ENCODE peak calls at places on chromosome 4, in four cellular contexts. One of them, this sample, is unnamed. For H3K36me3, the result is how much of the 10 kb centered on the place peaks cover.

GRCh38 chr4:26161030-26161824 is 159.6 kb upstream of the RBPJ start:
- DNase-seq in tibial artery: no peak
- DNase-seq in adrenal gland: no peak
- DNase-seq in keratinocyte: no peak
- DNase-seq in this sample: no peak

GRCh38 chr4:182265881-182266280 is 22.7 kb downstream of the TENM3 start:
- DNase-seq in tibial artery: no peak
- DNase-seq in adrenal gland: no peak
- DNase-seq in keratinocyte: no peak
- DNase-seq in this sample: no peak

GRCh38 chr4:21134994-21135393 is 434.7 kb downstream of the PACRGL start:
- DNase-seq in tibial artery: no peak
- DNase-seq in adrenal gland: no peak
- DNase-seq in keratinocyte: no peak
- DNase-seq in this sample: no peak

GRCh38 chr4:98557497-98557896 is 100.9 kb downstream of the TSPAN5 start:
- DNase-seq in tibial artery: no peak
- DNase-seq in adrenal gland: no peak
- DNase-seq in keratinocyte: no peak
- DNase-seq in this sample: no peak

GRCh38 chr4:74039065-74039763 is 725 bp upstream of the CXCL3 start:
- DNase-seq in tibial artery: no peak
- DNase-seq in adrenal gland: no peak
- DNase-seq in keratinocyte: no peak
- DNase-seq in this sample: no peak

GRCh38 chr4:173405840-173406606 is 7.1 kb upstream of the SCRG1 start:
- DNase-seq in tibial artery: no peak
- DNase-seq in adrenal gland: no peak
- DNase-seq in keratinocyte: no peak
- DNase-seq in this sample: no peak

GRCh38 chr4:149870008-149870407 is 54.4 kb upstream of the IQCM start:
- DNase-seq in tibial artery: no peak
- DNase-seq in adrenal gland: no peak
- DNase-seq in keratinocyte: no peak
- DNase-seq in this sample: no peak

GRCh38 chr4:7034262-7035081 is 8.7 kb upstream of the TADA2B start:
- DNase-seq in tibial artery: no peak
- DNase-seq in adrenal gland: no peak
- DNase-seq in keratinocyte: no peak
- DNase-seq in this sample: no peak

GRCh38 chr4:56958111-56958517 is 19.3 kb downstream of the NOA1 start:
- DNase-seq in tibial artery: peak
- DNase-seq in adrenal gland: peak
- DNase-seq in keratinocyte: no peak
- DNase-seq in this sample: peak

GRCh38 chr4:184648220-184649025 is 824 bp downstream of the CASP3 start:
- DNase-seq in tibial artery: peak
- DNase-seq in adrenal gland: peak
- DNase-seq in keratinocyte: no peak
- DNase-seq in this sample: no peak

GRCh38 chr4:86939737-86940141 is 4.9 kb downstream of the AFF1 start:
- DNase-seq in tibial artery: no peak
- DNase-seq in adrenal gland: no peak
- DNase-seq in keratinocyte: no peak
- DNase-seq in this sample: no peak

GRCh38 chr4:52037730-52038108 is 380 bp downstream of the SGCB start:
- DNase-seq in tibial artery: peak
- DNase-seq in adrenal gland: peak
- DNase-seq in keratinocyte: no peak
- DNase-seq in this sample: no peak

GRCh38 chr4:93894995-93895394 is 66.4 kb downstream of the ATOH1 start:
- DNase-seq in tibial artery: no peak
- DNase-seq in adrenal gland: no peak
- DNase-seq in keratinocyte: no peak
- DNase-seq in this sample: no peak

GRCh38 chr4:93897559-93897958 is 69.0 kb downstream of the ATOH1 start:
- DNase-seq in tibial artery: no peak
- DNase-seq in adrenal gland: no peak
- DNase-seq in keratinocyte: no peak
- DNase-seq in this sample: no peak
- TF ChIP-seq CTCF in tibial artery: no peak
- TF ChIP-seq CTCF in adrenal gland: no peak
- TF ChIP-seq CTCF in keratinocyte: no peak
- TF ChIP-seq CTCF in this sample: peak

GRCh38 chr4:38914859-38915258 is 47.3 kb downstream of the FAM114A1 start:
- DNase-seq in tibial artery: no peak
- DNase-seq in adrenal gland: no peak
- DNase-seq in keratinocyte: no peak
- DNase-seq in this sample: no peak

GRCh38 chr4:38905657-38906398 is 38.2 kb downstream of the FAM114A1 start:
- DNase-seq in tibial artery: no peak
- DNase-seq in adrenal gland: no peak
- DNase-seq in keratinocyte: no peak
- DNase-seq in this sample: no peak

GRCh38 chr4:38911257-38911656 is 43.7 kb downstream of the FAM114A1 start:
- DNase-seq in tibial artery: no peak
- DNase-seq in adrenal gland: no peak
- DNase-seq in keratinocyte: no peak
- DNase-seq in this sample: no peak

GRCh38 chr4:38904090-38904666 is 36.6 kb downstream of the FAM114A1 start:
- DNase-seq in tibial artery: no peak
- DNase-seq in adrenal gland: no peak
- DNase-seq in keratinocyte: no peak
- DNase-seq in this sample: no peak

GRCh38 chr4:38909015-38909414 is 41.4 kb downstream of the FAM114A1 start:
- DNase-seq in tibial artery: no peak
- DNase-seq in adrenal gland: no peak
- DNase-seq in keratinocyte: no peak
- DNase-seq in this sample: no peak
- H3K36me3 ChIP-seq in tibial artery: half or more
- H3K36me3 ChIP-seq in adrenal gland: under half
- H3K36me3 ChIP-seq in keratinocyte: under half
- H3K36me3 ChIP-seq in this sample: under half

DNA sequence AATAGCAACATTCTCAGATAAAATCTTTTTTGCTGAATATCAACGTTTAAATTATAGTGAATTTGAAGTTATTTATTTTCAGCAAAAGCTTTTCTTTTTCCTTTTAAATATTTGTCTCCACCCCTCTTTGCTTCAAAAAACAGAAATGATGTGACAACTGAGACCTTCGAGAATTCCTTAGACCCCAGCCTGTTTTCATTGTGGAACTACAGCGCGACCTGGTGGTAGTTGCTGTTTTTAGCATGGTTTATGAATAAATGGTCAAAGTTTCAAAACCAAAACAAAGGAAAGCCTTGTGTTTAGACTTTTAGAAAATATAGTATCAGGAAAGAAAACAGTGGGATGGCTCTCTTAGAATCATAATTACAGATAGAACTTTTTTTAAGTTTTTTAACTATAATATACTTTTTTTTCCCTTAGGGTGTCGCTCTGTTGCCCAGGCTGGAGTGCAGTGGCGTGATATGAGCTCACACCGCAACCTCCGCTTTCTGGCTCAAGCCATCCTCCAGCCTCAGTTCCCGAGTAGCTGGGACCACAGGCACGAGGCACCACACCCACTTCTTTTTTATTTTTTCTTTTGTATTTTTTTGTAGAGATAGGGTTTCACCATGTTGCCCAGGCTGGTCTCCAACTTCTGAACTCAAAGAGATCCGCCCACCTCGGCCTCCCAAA is 26.8 kb upstream of the TMEM184C start:
- DNase-seq in tibial artery: no peak
- DNase-seq in adrenal gland: peak
- DNase-seq in keratinocyte: no peak
- DNase-seq in this sample: no peak
- TF ChIP-seq CTCF in tibial artery: peak
- TF ChIP-seq CTCF in adrenal gland: peak
- TF ChIP-seq CTCF in keratinocyte: peak
- TF ChIP-seq CTCF in this sample: peak

DNA sequence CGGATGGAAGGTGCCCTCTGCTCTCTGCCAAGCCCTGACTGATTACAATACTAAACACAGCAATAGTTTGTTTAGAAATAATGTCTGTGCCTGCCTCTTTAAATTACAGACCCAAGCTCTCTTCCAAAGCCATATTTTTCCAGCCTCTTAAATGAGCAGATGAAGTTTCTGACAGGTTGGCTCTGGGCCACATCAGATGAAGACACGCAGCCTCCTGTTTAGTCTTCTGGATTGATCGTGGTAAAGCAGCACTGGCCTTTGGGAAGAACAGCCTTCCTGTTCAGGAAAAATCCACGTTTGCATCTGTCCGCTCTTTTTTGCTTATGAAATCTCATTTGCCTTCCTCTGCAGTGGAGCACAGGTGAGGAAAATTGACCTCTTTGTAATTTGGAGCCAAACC is 133.7 kb downstream of the CPE start:
- DNase-seq in tibial artery: no peak
- DNase-seq in adrenal gland: no peak
- DNase-seq in keratinocyte: no peak
- DNase-seq in this sample: no peak
- H3K36me3 ChIP-seq in tibial artery: under half
- H3K36me3 ChIP-seq in adrenal gland: under half
- H3K36me3 ChIP-seq in keratinocyte: under half
- H3K36me3 ChIP-seq in this sample: under half

DNA sequence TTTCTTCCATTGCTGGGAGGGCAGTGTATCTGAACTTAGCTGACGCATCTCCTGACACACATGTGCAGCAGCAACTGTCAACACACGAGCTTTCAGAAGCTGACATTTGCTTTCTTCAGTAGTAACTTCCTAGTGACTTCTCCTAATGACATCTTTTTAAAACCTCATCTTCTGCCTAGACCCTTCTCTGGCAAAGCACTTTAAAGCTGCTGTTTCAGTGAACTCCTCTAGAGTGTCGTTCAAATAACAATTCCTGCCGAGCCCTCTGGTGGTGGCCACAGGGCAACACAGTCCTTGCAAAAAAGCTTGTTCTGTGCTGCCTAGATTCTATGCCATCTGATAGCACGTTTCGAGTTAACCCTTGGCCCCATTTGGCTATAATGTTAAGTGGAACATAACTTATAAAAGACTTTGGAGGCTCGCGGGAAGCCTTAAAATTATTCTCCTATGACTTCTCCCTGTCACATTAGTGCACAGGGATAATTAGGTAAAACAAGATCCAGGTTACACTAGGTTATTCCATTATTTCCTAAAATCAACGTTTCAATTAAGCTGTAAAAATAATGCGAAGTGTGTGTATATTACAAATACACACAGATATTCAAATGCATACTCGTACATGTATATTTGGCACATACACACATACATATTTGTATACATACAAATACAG is 2340.8 kb downstream of the PCDH7 start:
- DNase-seq in tibial artery: peak
- DNase-seq in adrenal gland: peak
- DNase-seq in keratinocyte: no peak
- DNase-seq in this sample: no peak
- TF ChIP-seq CTCF in tibial artery: peak
- TF ChIP-seq CTCF in adrenal gland: peak
- TF ChIP-seq CTCF in keratinocyte: peak
- TF ChIP-seq CTCF in this sample: peak

DNA sequence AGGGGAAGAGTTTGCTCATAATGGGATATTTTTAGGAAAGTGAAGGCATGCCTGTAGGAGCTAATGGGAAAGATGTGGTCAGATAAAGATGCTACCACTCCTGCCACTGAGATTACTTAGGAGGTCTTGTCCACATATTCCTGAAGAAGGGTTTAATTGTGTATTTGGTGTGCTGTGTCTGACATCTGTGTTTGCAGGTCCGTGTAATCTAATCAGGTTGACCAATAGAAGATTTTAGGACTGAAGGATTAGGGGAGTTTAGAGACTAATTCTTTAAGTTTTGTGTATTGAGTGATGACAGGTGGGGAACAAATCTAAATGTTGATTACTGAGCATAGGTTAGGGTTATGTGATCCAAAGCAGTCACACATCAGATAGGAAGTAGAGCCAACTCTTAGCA is 57.2 kb downstream of the JADE1 start:
- DNase-seq in tibial artery: no peak
- DNase-seq in adrenal gland: no peak
- DNase-seq in keratinocyte: no peak
- DNase-seq in this sample: no peak
- H3K36me3 ChIP-seq in tibial artery: half or more
- H3K36me3 ChIP-seq in adrenal gland: under half
- H3K36me3 ChIP-seq in keratinocyte: under half
- H3K36me3 ChIP-seq in this sample: under half

GRCh38 chr4:97152159-97152558 is 991.1 kb downstream of the STPG2 start:
- DNase-seq in tibial artery: no peak
- DNase-seq in adrenal gland: no peak
- DNase-seq in keratinocyte: no peak
- DNase-seq in this sample: no peak
- TF ChIP-seq CTCF in tibial artery: no peak
- TF ChIP-seq CTCF in adrenal gland: no peak
- TF ChIP-seq CTCF in keratinocyte: no peak
- TF ChIP-seq CTCF in this sample: no peak

GRCh38 chr4:145795535-145795934 is 115.6 kb downstream of the C4orf51 start:
- DNase-seq in tibial artery: no peak
- DNase-seq in adrenal gland: no peak
- DNase-seq in keratinocyte: no peak
- DNase-seq in this sample: no peak
- H3K36me3 ChIP-seq in tibial artery: under half
- H3K36me3 ChIP-seq in adrenal gland: under half
- H3K36me3 ChIP-seq in keratinocyte: under half
- H3K36me3 ChIP-seq in this sample: under half

GRCh38 chr4:81746071-81746470 is 274.4 kb upstream of the RASGEF1B start:
- DNase-seq in tibial artery: no peak
- DNase-seq in adrenal gland: no peak
- DNase-seq in keratinocyte: no peak
- DNase-seq in this sample: no peak

GRCh38 chr4:81743731-81744465 is 272.2 kb upstream of the RASGEF1B start:
- DNase-seq in tibial artery: no peak
- DNase-seq in adrenal gland: no peak
- DNase-seq in keratinocyte: no peak
- DNase-seq in this sample: no peak

GRCh38 chr4:81745076-81745475 is 273.4 kb upstream of the RASGEF1B start:
- DNase-seq in tibial artery: no peak
- DNase-seq in adrenal gland: no peak
- DNase-seq in keratinocyte: no peak
- DNase-seq in this sample: no peak

GRCh38 chr4:81751531-81752291 is 280.0 kb upstream of the RASGEF1B start:
- DNase-seq in tibial artery: no peak
- DNase-seq in adrenal gland: no peak
- DNase-seq in keratinocyte: no peak
- DNase-seq in this sample: no peak

DNA sequence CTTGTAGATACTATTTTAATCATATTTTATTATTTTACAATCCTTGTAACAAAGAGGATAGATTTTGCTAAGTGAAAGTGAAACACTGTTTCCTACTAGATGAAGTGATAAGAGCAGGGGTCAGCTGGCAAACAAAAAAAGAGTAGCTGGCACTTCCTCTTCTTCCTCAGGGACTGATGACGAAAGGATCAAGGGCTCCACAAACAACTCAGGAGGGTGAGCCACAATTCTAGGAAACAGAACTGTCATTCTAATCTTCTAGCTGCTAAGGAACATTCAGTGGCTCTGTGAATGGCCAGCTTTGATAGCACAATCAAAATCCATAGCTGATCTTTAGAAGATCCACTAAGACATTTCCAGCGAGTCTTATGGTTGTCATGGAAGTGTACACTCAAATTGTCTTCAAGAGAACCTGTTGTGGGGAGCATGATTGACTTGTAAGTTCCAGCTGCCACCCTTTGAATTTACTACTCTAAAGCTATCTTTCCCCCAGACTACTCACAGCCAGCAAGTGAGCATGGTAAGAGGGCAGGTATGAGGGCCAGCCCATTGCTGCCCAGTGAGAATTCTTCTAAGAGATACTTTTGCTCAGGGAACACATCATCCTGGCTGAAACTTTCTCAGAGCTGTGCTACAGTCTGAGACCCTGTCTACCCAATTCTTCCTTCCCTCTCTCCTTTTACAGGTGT is 275.7 kb upstream of the RASGEF1B start:
- DNase-seq in tibial artery: no peak
- DNase-seq in adrenal gland: peak
- DNase-seq in keratinocyte: no peak
- DNase-seq in this sample: no peak
- TF ChIP-seq CTCF in tibial artery: no peak
- TF ChIP-seq CTCF in adrenal gland: no peak
- TF ChIP-seq CTCF in keratinocyte: no peak
- TF ChIP-seq CTCF in this sample: no peak